ENCODE peak calls at places on chromosomes 16 and 17, in five cellular contexts. One of them, this sample, is unnamed.

GRCh38 chr16:27463741-27464662 is 62.0 kb downstream of the IL21R start:
- DNase-seq in SK-N-SH: no peak
- DNase-seq in GM12892: no peak
- DNase-seq in H1: no peak
- DNase-seq in K562: no peak
- DNase-seq in this sample: no peak

GRCh38 chr17:46911311-46911710 is 11.6 kb upstream of the GOSR2 start:
- DNase-seq in H1: no peak
- DNase-seq in SK-N-SH: no peak
- DNase-seq in K562: no peak
- DNase-seq in GM12892: no peak
- DNase-seq in this sample: no peak

GRCh38 chr17:16507918-16508533 is 16.0 kb upstream of the LRRC75A start:
- DNase-seq in GM12892: no peak
- DNase-seq in H1: no peak
- DNase-seq in K562: no peak
- DNase-seq in SK-N-SH: no peak
- DNase-seq in this sample: no peak

GRCh38 chr17:49318438-49318965 is 43.5 kb downstream of the ZNF652 start:
- DNase-seq in GM12892: no peak
- DNase-seq in K562: no peak
- DNase-seq in SK-N-SH: no peak
- DNase-seq in H1: no peak
- DNase-seq in this sample: no peak

GRCh38 chr17:78514521-78514920 is 62.7 kb downstream of the DNAH17 start:
- DNase-seq in GM12892: no peak
- DNase-seq in SK-N-SH: no peak
- DNase-seq in K562: no peak
- DNase-seq in H1: no peak
- DNase-seq in this sample: no peak

GRCh38 chr16:16025214-16025968 is 76.0 kb downstream of the ABCC1 start:
- DNase-seq in K562: peak
- DNase-seq in H1: no peak
- DNase-seq in GM12892: peak
- DNase-seq in SK-N-SH: no peak
- DNase-seq in this sample: peak

GRCh38 chr16:2795714-2796143 is 2.5 kb upstream of the PRSS41 start:
- DNase-seq in K562: peak
- DNase-seq in H1: no peak
- DNase-seq in SK-N-SH: no peak
- DNase-seq in GM12892: no peak
- DNase-seq in this sample: no peak

GRCh38 chr16:20916927-20917326 is 16.4 kb downstream of the LYRM1 start:
- DNase-seq in H1: no peak
- DNase-seq in SK-N-SH: no peak
- DNase-seq in GM12892: no peak
- DNase-seq in K562: no peak
- DNase-seq in this sample: no peak

GRCh38 chr17:78805301-78805700 is 23.2 kb upstream of the CYTH1 start:
- DNase-seq in K562: no peak
- DNase-seq in H1: no peak
- DNase-seq in GM12892: no peak
- DNase-seq in SK-N-SH: no peak
- DNase-seq in this sample: no peak

GRCh38 chr16:88437367-88437964 is 15.6 kb upstream of the ZFPM1 start:
- DNase-seq in SK-N-SH: peak
- DNase-seq in K562: peak
- DNase-seq in GM12892: peak
- DNase-seq in H1: peak
- DNase-seq in this sample: peak

GRCh38 chr16:62392698-62393097 is 356.5 kb upstream of the CDH8 start:
- DNase-seq in K562: no peak
- DNase-seq in GM12892: no peak
- DNase-seq in H1: peak
- DNase-seq in SK-N-SH: no peak
- DNase-seq in this sample: no peak

GRCh38 chr16:65301029-65301428 is 179.2 kb upstream of the CDH11 start:
- DNase-seq in SK-N-SH: no peak
- DNase-seq in GM12892: no peak
- DNase-seq in H1: no peak
- DNase-seq in K562: no peak
- DNase-seq in this sample: no peak

GRCh38 chr17:6661464-6661848 is 9.9 kb downstream of the C17orf100 start:
- DNase-seq in GM12892: no peak
- DNase-seq in SK-N-SH: no peak
- DNase-seq in H1: no peak
- DNase-seq in K562: no peak
- DNase-seq in this sample: no peak

GRCh38 chr17:61452301-61453290 is at the start of gene TBX4:
- DNase-seq in GM12892: no peak
- DNase-seq in H1: no peak
- DNase-seq in K562: no peak
- DNase-seq in SK-N-SH: no peak
- DNase-seq in this sample: no peak

GRCh38 chr16:25734473-25735100 is 42.8 kb downstream of the HS3ST4 start:
- DNase-seq in GM12892: no peak
- DNase-seq in K562: no peak
- DNase-seq in H1: no peak
- DNase-seq in SK-N-SH: no peak
- DNase-seq in this sample: no peak

GRCh38 chr16:2426941-2427361 is 2.3 kb upstream of the CCNF start:
- DNase-seq in H1: no peak
- DNase-seq in SK-N-SH: no peak
- DNase-seq in GM12892: no peak
- DNase-seq in K562: no peak
- DNase-seq in this sample: no peak

GRCh38 chr16:67198238-67198734 is 645 bp upstream of the ELMO3 start:
- DNase-seq in GM12892: no peak
- DNase-seq in K562: no peak
- DNase-seq in SK-N-SH: peak
- DNase-seq in H1: peak
- DNase-seq in this sample: no peak

GRCh38 chr17:65495255-65496060 is 66.0 kb downstream of the AXIN2 start:
- DNase-seq in K562: no peak
- DNase-seq in H1: peak
- DNase-seq in SK-N-SH: no peak
- DNase-seq in GM12892: no peak
- DNase-seq in this sample: no peak

GRCh38 chr17:17289091-17289490 is 8.0 kb upstream of the COPS3 start:
- DNase-seq in GM12892: no peak
- DNase-seq in SK-N-SH: no peak
- DNase-seq in K562: no peak
- DNase-seq in H1: no peak
- DNase-seq in this sample: no peak

GRCh38 chr17:75113798-75114551 is 4.2 kb downstream of the ARMC7 start:
- DNase-seq in SK-N-SH: peak
- DNase-seq in H1: peak
- DNase-seq in K562: peak
- DNase-seq in GM12892: peak
- DNase-seq in this sample: peak

GRCh38 chr16:2835638-2836493 is 5.8 kb downstream of the ZG16B start:
- DNase-seq in SK-N-SH: no peak
- DNase-seq in H1: no peak
- DNase-seq in K562: no peak
- DNase-seq in GM12892: no peak
- DNase-seq in this sample: no peak

GRCh38 chr17:82648165-82648668 is at the start of gene WDR45B:
- DNase-seq in SK-N-SH: peak
- DNase-seq in H1: peak
- DNase-seq in GM12892: peak
- DNase-seq in K562: peak
- DNase-seq in this sample: peak

GRCh38 chr16:3235856-3236669 is 1.1 kb upstream of the ZNF200 start:
- DNase-seq in K562: peak
- DNase-seq in H1: peak
- DNase-seq in SK-N-SH: no peak
- DNase-seq in GM12892: no peak
- DNase-seq in this sample: no peak

GRCh38 chr16:69520800-69521602 is 44.8 kb upstream of the NFAT5 start:
- DNase-seq in GM12892: no peak
- DNase-seq in H1: no peak
- DNase-seq in K562: no peak
- DNase-seq in SK-N-SH: no peak
- DNase-seq in this sample: no peak

GRCh38 chr16:26959416-26960009 is 107.2 kb upstream of the C16orf82 start:
- DNase-seq in SK-N-SH: no peak
- DNase-seq in K562: no peak
- DNase-seq in H1: no peak
- DNase-seq in GM12892: no peak
- DNase-seq in this sample: no peak

GRCh38 chr16:88461291-88462269 is 8.5 kb downstream of the ZFPM1 start:
- DNase-seq in H1: peak
- DNase-seq in K562: peak
- DNase-seq in GM12892: no peak
- DNase-seq in SK-N-SH: no peak
- DNase-seq in this sample: no peak

GRCh38 chr16:239948-240277 is 5.3 kb downstream of the FAM234A start:
- DNase-seq in H1: no peak
- DNase-seq in SK-N-SH: no peak
- DNase-seq in GM12892: no peak
- DNase-seq in K562: peak
- DNase-seq in this sample: no peak

GRCh38 chr17:56834380-56835258 is 668 bp downstream of the DGKE start:
- DNase-seq in SK-N-SH: peak
- DNase-seq in H1: peak
- DNase-seq in GM12892: peak
- DNase-seq in K562: peak
- DNase-seq in this sample: peak

GRCh38 chr16:73599870-73600269 is 551.9 kb upstream of the ZFHX3 start:
- DNase-seq in SK-N-SH: no peak
- DNase-seq in H1: no peak
- DNase-seq in GM12892: no peak
- DNase-seq in K562: no peak
- DNase-seq in this sample: no peak

GRCh38 chr16:69889295-69889964 is 61.7 kb upstream of the CLEC18A start:
- DNase-seq in K562: no peak
- DNase-seq in GM12892: no peak
- DNase-seq in H1: no peak
- DNase-seq in SK-N-SH: no peak
- DNase-seq in this sample: no peak

GRCh38 chr16:79492036-79492435 is 108.5 kb downstream of the MAF start:
- DNase-seq in GM12892: no peak
- DNase-seq in K562: no peak
- DNase-seq in SK-N-SH: no peak
- DNase-seq in H1: no peak
- DNase-seq in this sample: no peak

GRCh38 chr16:55464375-55464774 is 14.6 kb upstream of the MMP2 start:
- DNase-seq in K562: no peak
- DNase-seq in H1: no peak
- DNase-seq in GM12892: no peak
- DNase-seq in SK-N-SH: no peak
- DNase-seq in this sample: no peak

GRCh38 chr16:58511933-58512815 is 3.1 kb upstream of the SETD6 start:
- DNase-seq in SK-N-SH: peak
- DNase-seq in H1: peak
- DNase-seq in GM12892: no peak
- DNase-seq in K562: peak
- DNase-seq in this sample: peak

GRCh38 chr17:78185981-78186688 is 717 bp downstream of the TK1 start:
- DNase-seq in GM12892: no peak
- DNase-seq in H1: no peak
- DNase-seq in SK-N-SH: peak
- DNase-seq in K562: peak
- DNase-seq in this sample: no peak

GRCh38 chr17:74528491-74529199 is 2.6 kb downstream of the CD300LB start:
- DNase-seq in SK-N-SH: no peak
- DNase-seq in K562: no peak
- DNase-seq in H1: no peak
- DNase-seq in GM12892: no peak
- DNase-seq in this sample: no peak

GRCh38 chr17:14451729-14452191 is 150.9 kb downstream of the HS3ST3B1 start:
- DNase-seq in GM12892: no peak
- DNase-seq in H1: no peak
- DNase-seq in K562: no peak
- DNase-seq in SK-N-SH: no peak
- DNase-seq in this sample: no peak

GRCh38 chr17:73410586-73411329 is 99.0 kb upstream of the CDC42EP4 start:
- DNase-seq in K562: no peak
- DNase-seq in GM12892: no peak
- DNase-seq in SK-N-SH: no peak
- DNase-seq in H1: no peak
- DNase-seq in this sample: no peak
- TF ChIP-seq TAF1 in K562: no peak
- TF ChIP-seq TAF1 in GM12892: no peak
- TF ChIP-seq TAF1 in SK-N-SH: no peak
- TF ChIP-seq TAF1 in H1: no peak
- TF ChIP-seq TAF1 in this sample: no peak

GRCh38 chr17:41131979-41132378 is 8.0 kb upstream of the KRTAP4-12 start:
- DNase-seq in K562: no peak
- DNase-seq in H1: no peak
- DNase-seq in GM12892: no peak
- DNase-seq in SK-N-SH: no peak
- DNase-seq in this sample: no peak
- TF ChIP-seq TAF1 in K562: no peak
- TF ChIP-seq TAF1 in H1: no peak
- TF ChIP-seq TAF1 in GM12892: no peak
- TF ChIP-seq TAF1 in SK-N-SH: no peak
- TF ChIP-seq TAF1 in this sample: no peak

DNA sequence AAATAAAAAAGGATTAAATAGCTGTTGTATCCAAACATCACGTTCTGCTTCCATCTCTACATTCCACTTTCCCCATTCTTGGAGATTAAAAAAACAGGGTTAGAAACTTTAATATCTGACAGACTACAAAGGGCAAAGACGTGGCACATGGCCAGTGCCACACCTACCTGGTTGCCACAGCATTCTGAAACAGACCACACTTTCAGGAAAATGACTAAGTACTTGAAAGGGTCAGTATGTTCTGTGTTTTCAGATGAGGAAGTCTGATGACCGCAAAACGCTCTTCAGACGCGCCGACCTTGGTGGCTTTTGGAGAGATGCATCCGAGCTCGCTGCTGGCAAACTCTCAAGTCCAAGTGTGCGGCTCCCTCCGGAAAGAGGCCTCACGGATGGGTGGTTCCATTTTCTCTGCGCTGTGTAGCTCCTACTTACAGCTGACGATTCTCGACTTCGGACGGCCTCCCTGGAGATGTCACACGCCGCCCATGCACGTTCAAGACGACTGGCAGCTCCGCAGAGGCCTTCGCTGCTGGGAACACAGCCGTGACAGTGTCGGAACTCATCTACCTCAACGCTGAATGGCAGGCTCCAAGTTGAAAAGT is 15.5 kb downstream of the MAP1LC3B start:
- DNase-seq in GM12892: no peak
- DNase-seq in K562: no peak
- DNase-seq in SK-N-SH: no peak
- DNase-seq in H1: no peak
- DNase-seq in this sample: no peak
- TF ChIP-seq TAF1 in GM12892: no peak
- TF ChIP-seq TAF1 in K562: no peak
- TF ChIP-seq TAF1 in SK-N-SH: no peak
- TF ChIP-seq TAF1 in H1: no peak
- TF ChIP-seq TAF1 in this sample: no peak

DNA sequence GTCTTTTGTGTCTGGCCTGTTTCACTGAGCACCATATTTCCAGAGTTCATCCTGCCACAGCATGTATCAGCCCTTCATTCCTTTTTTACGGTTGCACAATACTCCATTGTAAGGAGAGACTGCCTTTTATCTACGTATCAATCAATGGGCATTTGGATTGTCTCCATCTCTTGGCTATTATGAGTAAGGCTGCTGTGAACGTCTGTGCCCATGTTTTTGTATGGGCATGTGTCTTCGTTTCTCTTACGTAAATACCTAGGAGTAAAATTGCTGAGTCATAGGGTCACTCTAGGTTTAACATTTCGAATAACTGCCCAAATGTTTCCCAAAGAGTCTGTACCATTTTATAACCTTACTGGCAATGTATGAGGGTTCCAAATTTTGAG is 202.8 kb upstream of the FOXF1 start:
- DNase-seq in K562: no peak
- DNase-seq in H1: no peak
- DNase-seq in GM12892: no peak
- DNase-seq in SK-N-SH: no peak
- DNase-seq in this sample: no peak
- TF ChIP-seq TAF1 in K562: no peak
- TF ChIP-seq TAF1 in H1: no peak
- TF ChIP-seq TAF1 in GM12892: no peak
- TF ChIP-seq TAF1 in SK-N-SH: no peak
- TF ChIP-seq TAF1 in this sample: no peak

This sample was measured in GM12891.